ENCODE peak calls at places on chromosomes 7 and 10, in six cellular contexts. One of them, this sample, is unnamed.

GRCh38 chr7:134669845-134670373 is 23.3 kb downstream of the BPGM start:
- DNase-seq in chondrocyte: no peak
- DNase-seq in CD4-positive, alpha-beta T cell: peak
- DNase-seq in B cell: no peak
- DNase-seq in activated T-helper 1 cell treated with anti-CD3 and anti-CD28 coated beads, Interleukin-12 subunit alpha, Interleukin-12 subunit beta, Interleukin-2, Interleukin-4 antibody, amounts not matched to agents 30 ng/mL and 10 ng/mL and 1 ng/mL, durations not matched to agents 14 hours and 24 hours and 36 hours: peak
- DNase-seq in NCI-H446 treated with DMSO at 0.1 percent for 48 hours: no peak
- DNase-seq in this sample: no peak

GRCh38 chr10:47033081-47033480 is 121.9 kb downstream of the PTPN20 start:
- DNase-seq in chondrocyte: no peak
- DNase-seq in CD4-positive, alpha-beta T cell: no peak
- DNase-seq in B cell: no peak
- DNase-seq in activated T-helper 1 cell treated with anti-CD3 and anti-CD28 coated beads, Interleukin-12 subunit alpha, Interleukin-12 subunit beta, Interleukin-2, Interleukin-4 antibody, amounts not matched to agents 30 ng/mL and 10 ng/mL and 1 ng/mL, durations not matched to agents 14 hours and 24 hours and 36 hours: no peak
- DNase-seq in NCI-H446 treated with DMSO at 0.1 percent for 48 hours: no peak
- DNase-seq in this sample: no peak

GRCh38 chr10:14010083-14010551 is 320.6 kb downstream of the FRMD4A start:
- DNase-seq in chondrocyte: no peak
- DNase-seq in CD4-positive, alpha-beta T cell: no peak
- DNase-seq in B cell: no peak
- DNase-seq in activated T-helper 1 cell treated with anti-CD3 and anti-CD28 coated beads, Interleukin-12 subunit alpha, Interleukin-12 subunit beta, Interleukin-2, Interleukin-4 antibody, amounts not matched to agents 30 ng/mL and 10 ng/mL and 1 ng/mL, durations not matched to agents 14 hours and 24 hours and 36 hours: no peak
- DNase-seq in NCI-H446 treated with DMSO at 0.1 percent for 48 hours: no peak
- DNase-seq in this sample: no peak

GRCh38 chr10:32713560-32713959 is 244.5 kb downstream of the ITGB1 start:
- DNase-seq in chondrocyte: no peak
- DNase-seq in CD4-positive, alpha-beta T cell: no peak
- DNase-seq in B cell: no peak
- DNase-seq in activated T-helper 1 cell treated with anti-CD3 and anti-CD28 coated beads, Interleukin-12 subunit alpha, Interleukin-12 subunit beta, Interleukin-2, Interleukin-4 antibody, amounts not matched to agents 30 ng/mL and 10 ng/mL and 1 ng/mL, durations not matched to agents 14 hours and 24 hours and 36 hours: no peak
- DNase-seq in NCI-H446 treated with DMSO at 0.1 percent for 48 hours: no peak
- DNase-seq in this sample: no peak

GRCh38 chr10:91163269-91163708 is 57.2 kb upstream of the PCGF5 start:
- DNase-seq in chondrocyte: no peak
- DNase-seq in CD4-positive, alpha-beta T cell: peak
- DNase-seq in B cell: no peak
- DNase-seq in activated T-helper 1 cell treated with anti-CD3 and anti-CD28 coated beads, Interleukin-12 subunit alpha, Interleukin-12 subunit beta, Interleukin-2, Interleukin-4 antibody, amounts not matched to agents 30 ng/mL and 10 ng/mL and 1 ng/mL, durations not matched to agents 14 hours and 24 hours and 36 hours: peak
- DNase-seq in NCI-H446 treated with DMSO at 0.1 percent for 48 hours: no peak
- DNase-seq in this sample: no peak

GRCh38 chr10:125778556-125778955 is 2.9 kb upstream of the MMP21 start:
- DNase-seq in chondrocyte: no peak
- DNase-seq in CD4-positive, alpha-beta T cell: no peak
- DNase-seq in B cell: no peak
- DNase-seq in activated T-helper 1 cell treated with anti-CD3 and anti-CD28 coated beads, Interleukin-12 subunit alpha, Interleukin-12 subunit beta, Interleukin-2, Interleukin-4 antibody, amounts not matched to agents 30 ng/mL and 10 ng/mL and 1 ng/mL, durations not matched to agents 14 hours and 24 hours and 36 hours: no peak
- DNase-seq in NCI-H446 treated with DMSO at 0.1 percent for 48 hours: no peak
- DNase-seq in this sample: no peak

GRCh38 chr7:116097365-116098009 is 66.9 kb upstream of the TFEC start:
- DNase-seq in chondrocyte: no peak
- DNase-seq in CD4-positive, alpha-beta T cell: no peak
- DNase-seq in B cell: no peak
- DNase-seq in activated T-helper 1 cell treated with anti-CD3 and anti-CD28 coated beads, Interleukin-12 subunit alpha, Interleukin-12 subunit beta, Interleukin-2, Interleukin-4 antibody, amounts not matched to agents 30 ng/mL and 10 ng/mL and 1 ng/mL, durations not matched to agents 14 hours and 24 hours and 36 hours: no peak
- DNase-seq in NCI-H446 treated with DMSO at 0.1 percent for 48 hours: no peak
- DNase-seq in this sample: no peak

GRCh38 chr10:93039721-93040120 is 20.9 kb upstream of the CYP26C1 start:
- DNase-seq in chondrocyte: no peak
- DNase-seq in CD4-positive, alpha-beta T cell: no peak
- DNase-seq in B cell: peak
- DNase-seq in activated T-helper 1 cell treated with anti-CD3 and anti-CD28 coated beads, Interleukin-12 subunit alpha, Interleukin-12 subunit beta, Interleukin-2, Interleukin-4 antibody, amounts not matched to agents 30 ng/mL and 10 ng/mL and 1 ng/mL, durations not matched to agents 14 hours and 24 hours and 36 hours: no peak
- DNase-seq in NCI-H446 treated with DMSO at 0.1 percent for 48 hours: no peak
- DNase-seq in this sample: no peak